ENCODE peak calls at places on chromosome 13, in six cellular contexts. One of them, this sample, is unnamed.

GRCh38 chr13:102597029-102598015 is 536 bp downstream of the TPP2 start:
- DNase-seq in effector CD4-positive, alpha-beta T cell: peak
- DNase-seq in mesendoderm: peak
- DNase-seq in activated T-cell treated with anti-CD3 and anti-CD28 coated beads, Interleukin-2, amount 50 U/mL, for 72 hours: peak
- DNase-seq in fibroblast of gingiva: peak
- DNase-seq in lower lobe of right lung: peak
- DNase-seq in this sample: peak

GRCh38 chr13:78960881-78961280 is 301.9 kb upstream of the OBI1 start:
- DNase-seq in effector CD4-positive, alpha-beta T cell: no peak
- DNase-seq in mesendoderm: no peak
- DNase-seq in activated T-cell treated with anti-CD3 and anti-CD28 coated beads, Interleukin-2, amount 50 U/mL, for 72 hours: no peak
- DNase-seq in fibroblast of gingiva: no peak
- DNase-seq in lower lobe of right lung: peak
- DNase-seq in this sample: no peak

GRCh38 chr13:112756967-112757758 is 67.3 kb downstream of the ATP11A start:
- DNase-seq in effector CD4-positive, alpha-beta T cell: no peak
- DNase-seq in mesendoderm: no peak
- DNase-seq in activated T-cell treated with anti-CD3 and anti-CD28 coated beads, Interleukin-2, amount 50 U/mL, for 72 hours: no peak
- DNase-seq in fibroblast of gingiva: no peak
- DNase-seq in lower lobe of right lung: no peak
- DNase-seq in this sample: no peak

GRCh38 chr13:99313473-99313872 is 6.3 kb upstream of the GPR183 start:
- DNase-seq in effector CD4-positive, alpha-beta T cell: no peak
- DNase-seq in mesendoderm: peak
- DNase-seq in activated T-cell treated with anti-CD3 and anti-CD28 coated beads, Interleukin-2, amount 50 U/mL, for 72 hours: no peak
- DNase-seq in fibroblast of gingiva: peak
- DNase-seq in lower lobe of right lung: no peak
- DNase-seq in this sample: no peak

GRCh38 chr13:109784590-109785140 is 1.7 kb downstream of the IRS2 start:
- DNase-seq in effector CD4-positive, alpha-beta T cell: peak
- DNase-seq in mesendoderm: peak
- DNase-seq in activated T-cell treated with anti-CD3 and anti-CD28 coated beads, Interleukin-2, amount 50 U/mL, for 72 hours: peak
- DNase-seq in fibroblast of gingiva: peak
- DNase-seq in lower lobe of right lung: peak
- DNase-seq in this sample: peak

GRCh38 chr13:80388506-80388905 is 47.6 kb upstream of the SPRY2 start:
- DNase-seq in effector CD4-positive, alpha-beta T cell: no peak
- DNase-seq in mesendoderm: no peak
- DNase-seq in activated T-cell treated with anti-CD3 and anti-CD28 coated beads, Interleukin-2, amount 50 U/mL, for 72 hours: no peak
- DNase-seq in fibroblast of gingiva: no peak
- DNase-seq in lower lobe of right lung: no peak
- DNase-seq in this sample: no peak

GRCh38 chr13:58081301-58081820 is 449.8 kb downstream of the PCDH17 start:
- DNase-seq in effector CD4-positive, alpha-beta T cell: no peak
- DNase-seq in mesendoderm: no peak
- DNase-seq in activated T-cell treated with anti-CD3 and anti-CD28 coated beads, Interleukin-2, amount 50 U/mL, for 72 hours: no peak
- DNase-seq in fibroblast of gingiva: no peak
- DNase-seq in lower lobe of right lung: no peak
- DNase-seq in this sample: no peak

GRCh38 chr13:78875792-78876580 is 217.0 kb upstream of the OBI1 start:
- DNase-seq in effector CD4-positive, alpha-beta T cell: no peak
- DNase-seq in mesendoderm: peak
- DNase-seq in activated T-cell treated with anti-CD3 and anti-CD28 coated beads, Interleukin-2, amount 50 U/mL, for 72 hours: no peak
- DNase-seq in fibroblast of gingiva: no peak
- DNase-seq in lower lobe of right lung: no peak
- DNase-seq in this sample: peak